ENCODE peak calls at places on chromosomes 7 and 10, in six cellular contexts. C is kidney, O is PC-3, T is mesothelial cell of epicardium, B is HFF-Myc, G is GM10248. N is an unnamed sample.

GRCh38 chr7:69622960-69623359 is 24.7 kb downstream of the AUTS2 start:
- DNase-seq in G (no peak), T (no peak), O (no peak), C (no peak), B (no peak), N (no peak)

GRCh38 chr10:14592026-14592425 is 182.7 kb downstream of the FAM107B start:
- DNase-seq in O (peak; percentile 73), G (no peak), T (no peak), C (no peak), B (no peak), N (no peak)

GRCh38 chr7:155459133-155459866 is 1.4 kb downstream of the EN2 start:
- DNase-seq in C (peak; percentile 55), B (no peak), O (no peak), T (no peak), G (no peak), N (no peak)

GRCh38 chr7:30521532-30521931 is 16.9 kb upstream of the GGCT start:
- DNase-seq in B (no peak), T (no peak), O (no peak), C (no peak), G (no peak), N (no peak)

GRCh38 chr7:93147358-93147757 is 827 bp downstream of the SAMD9L start:
- DNase-seq in T (no peak), G (peak; percentile 31), C (no peak), O (peak; percentile 41), B (no peak), N (peak; percentile 7)

GRCh38 chr10:72079356-72079755 is 9.0 kb downstream of the SPOCK2 start:
- DNase-seq in G (no peak), B (no peak), C (no peak), O (no peak), T (no peak), N (peak; percentile 44)

GRCh38 chr10:93916257-93917063 is 22.7 kb downstream of the SLC35G1 start:
- DNase-seq in G (no peak), O (peak; percentile 71), B (no peak), C (no peak), T (no peak), N (no peak)

GRCh38 chr7:135650831-135651573 is 11.3 kb upstream of the STMP1 start:
- DNase-seq in B (no peak), C (no peak), O (no peak), T (no peak), G (no peak), N (no peak)

GRCh38 chr7:100044719-100045118 is 4.9 kb upstream of the ZSCAN21 start:
- DNase-seq in C (peak; percentile 32), O (peak; percentile 44), T (no peak), B (no peak), G (peak; percentile 39), N (no peak)

GRCh38 chr7:92025260-92025659 is 84.6 kb downstream of the AKAP9 start:
- DNase-seq in C (no peak), O (peak; percentile 89), B (no peak), T (no peak), G (no peak), N (no peak)

GRCh38 chr7:48096273-48096672 is 7.2 kb downstream of the UPP1 start:
- DNase-seq in T (no peak), B (no peak), O (no peak), G (no peak), C (no peak), N (peak; percentile 23)

GRCh38 chr7:126803060-126803665 is 449.6 kb downstream of the GRM8 start:
- DNase-seq in C (no peak), O (peak; percentile 78), B (peak; percentile 29), G (peak; percentile 59), T (no peak), N (no peak)

DNA sequence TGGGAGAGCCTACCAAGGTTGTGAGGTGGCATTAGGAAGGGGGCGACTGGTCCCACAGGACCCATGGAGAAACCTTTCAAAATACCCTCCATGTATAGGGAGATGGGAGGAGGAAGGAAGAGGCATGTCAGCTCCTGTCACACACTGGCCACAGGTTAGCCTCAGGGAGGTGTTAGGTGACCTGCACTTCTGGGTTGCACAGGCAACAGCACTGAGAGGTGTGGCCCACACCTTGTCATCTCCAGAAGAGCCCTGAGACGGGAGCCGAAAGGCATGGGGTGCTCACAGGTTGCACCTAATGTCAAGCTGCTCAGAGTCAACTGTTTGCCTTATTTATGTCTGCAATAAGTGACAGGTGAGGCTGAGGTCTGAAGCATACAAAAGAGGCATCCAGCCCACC is 14.6 kb upstream of the USP6NL start:
- DNase-seq in G (no peak), C (no peak), B (no peak), O (no peak), T (no peak), N (no peak)
- TF ChIP-seq CTCF in G (no peak), C (no peak), B (no peak), O (no peak), T (no peak), N (no peak)

DNA sequence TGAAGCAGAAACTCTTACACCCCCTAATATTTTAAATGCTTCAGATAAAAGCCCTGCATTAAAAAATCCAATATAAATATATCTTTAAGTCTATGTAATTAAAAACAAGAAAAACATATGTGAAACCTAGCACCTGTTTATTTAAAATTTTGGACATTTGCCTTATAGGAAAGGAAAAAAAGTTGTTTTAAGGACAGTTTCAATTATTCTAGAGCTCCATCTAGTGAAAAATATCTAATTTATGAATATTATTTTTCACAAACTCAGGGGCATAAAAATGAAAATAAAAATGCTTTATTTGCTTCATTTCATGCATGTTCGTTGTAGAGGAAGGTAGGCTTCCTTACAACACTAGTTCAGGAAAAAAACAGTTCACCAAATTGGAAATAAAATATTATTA is 26.1 kb downstream of the ENKUR start:
- DNase-seq in C (no peak), B (no peak), O (peak; percentile 39), T (no peak), G (no peak), N (no peak)
- TF ChIP-seq CTCF in C (no peak), B (no peak), O (peak; percentile 55), T (no peak), G (no peak), N (peak; percentile 55)

GRCh38 chr10:60621018-60621417 is 157.3 kb upstream of the CDK1 start:
- DNase-seq in G (no peak), O (no peak), T (no peak), C (no peak), B (no peak), N (no peak)

GRCh38 chr10:60615551-60615950 is 162.7 kb upstream of the CDK1 start:
- DNase-seq in B (no peak), G (no peak), C (no peak), O (peak; percentile 59), T (no peak), N (no peak)

GRCh38 chr10:60623627-60624026 is 154.7 kb upstream of the CDK1 start:
- DNase-seq in B (no peak), O (no peak), C (no peak), G (no peak), T (no peak), N (no peak)

GRCh38 chr10:60613434-60613833 is 164.8 kb upstream of the CDK1 start:
- DNase-seq in O (no peak), T (no peak), C (no peak), G (no peak), B (no peak), N (no peak)

DNA sequence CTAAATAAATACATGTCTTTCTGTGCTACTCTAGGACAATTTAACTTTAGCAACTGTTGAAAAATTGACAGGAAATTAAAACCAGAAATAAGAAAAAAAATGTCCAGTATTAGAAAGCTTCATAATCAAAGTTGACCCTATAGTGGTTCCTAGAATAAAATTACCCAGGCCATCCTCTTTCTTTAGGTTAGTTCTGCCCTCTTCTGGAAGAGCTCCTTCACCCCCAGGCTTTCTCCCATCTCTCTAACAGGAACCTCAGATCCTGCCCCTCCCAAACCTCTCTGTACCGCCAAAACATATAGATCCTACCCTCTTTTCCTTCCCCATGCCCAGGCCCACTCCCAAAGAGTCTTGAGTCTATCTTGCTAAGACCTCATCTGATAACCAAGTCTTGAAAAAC is 159.4 kb upstream of the CDK1 start:
- DNase-seq in T (no peak), C (no peak), O (peak; percentile 55), B (no peak), G (no peak), N (no peak)
- TF ChIP-seq CTCF in T (no peak), C (no peak), O (peak; percentile 69), B (no peak), G (no peak), N (no peak)

DNA sequence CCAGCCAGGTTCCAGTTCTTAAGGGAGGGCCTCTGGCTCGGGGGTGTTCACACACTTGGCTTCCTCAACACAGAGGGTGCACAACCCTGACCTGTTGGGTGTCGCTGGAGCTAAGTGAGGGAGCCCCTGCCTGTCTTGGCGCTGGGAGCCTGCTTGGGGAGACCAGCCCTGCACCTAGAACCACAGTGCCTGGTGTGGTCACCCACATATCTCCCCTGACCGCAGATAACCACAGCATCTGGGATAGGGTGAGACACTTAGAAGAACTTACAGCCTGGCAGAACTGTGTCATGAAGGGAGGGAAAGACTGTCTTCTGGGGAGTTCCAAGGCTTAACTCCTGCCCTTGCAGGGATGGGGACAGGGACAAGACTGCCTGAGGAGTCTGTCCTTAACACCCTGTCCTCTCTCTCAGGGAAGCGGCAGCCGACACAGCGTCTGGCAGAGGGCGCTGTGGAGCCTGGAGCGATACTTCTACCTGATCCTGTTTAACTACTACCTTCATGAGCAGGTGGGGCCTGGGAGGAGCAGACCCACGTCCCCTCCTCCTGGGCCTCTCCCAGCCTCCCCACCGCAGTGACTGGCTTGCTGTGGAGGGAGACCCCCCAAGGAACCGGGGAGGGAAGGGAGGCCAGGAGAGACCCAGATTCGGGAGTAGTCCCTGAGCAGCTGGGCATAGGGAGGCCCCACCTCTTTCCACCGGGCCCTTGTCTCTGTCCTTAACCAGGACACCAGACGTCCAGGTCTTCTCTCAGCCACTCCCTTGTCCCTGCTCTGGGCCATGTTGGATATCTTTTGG is 59.0 kb downstream of the PALD1 start:
- DNase-seq in T (no peak), O (peak; percentile 88), B (no peak), C (no peak), G (no peak), N (peak; percentile 15)
- TF ChIP-seq CTCF in T (no peak), O (peak; percentile 98), B (peak; percentile 45), C (no peak), G (peak; percentile 37), N (peak; percentile 23)

DNA sequence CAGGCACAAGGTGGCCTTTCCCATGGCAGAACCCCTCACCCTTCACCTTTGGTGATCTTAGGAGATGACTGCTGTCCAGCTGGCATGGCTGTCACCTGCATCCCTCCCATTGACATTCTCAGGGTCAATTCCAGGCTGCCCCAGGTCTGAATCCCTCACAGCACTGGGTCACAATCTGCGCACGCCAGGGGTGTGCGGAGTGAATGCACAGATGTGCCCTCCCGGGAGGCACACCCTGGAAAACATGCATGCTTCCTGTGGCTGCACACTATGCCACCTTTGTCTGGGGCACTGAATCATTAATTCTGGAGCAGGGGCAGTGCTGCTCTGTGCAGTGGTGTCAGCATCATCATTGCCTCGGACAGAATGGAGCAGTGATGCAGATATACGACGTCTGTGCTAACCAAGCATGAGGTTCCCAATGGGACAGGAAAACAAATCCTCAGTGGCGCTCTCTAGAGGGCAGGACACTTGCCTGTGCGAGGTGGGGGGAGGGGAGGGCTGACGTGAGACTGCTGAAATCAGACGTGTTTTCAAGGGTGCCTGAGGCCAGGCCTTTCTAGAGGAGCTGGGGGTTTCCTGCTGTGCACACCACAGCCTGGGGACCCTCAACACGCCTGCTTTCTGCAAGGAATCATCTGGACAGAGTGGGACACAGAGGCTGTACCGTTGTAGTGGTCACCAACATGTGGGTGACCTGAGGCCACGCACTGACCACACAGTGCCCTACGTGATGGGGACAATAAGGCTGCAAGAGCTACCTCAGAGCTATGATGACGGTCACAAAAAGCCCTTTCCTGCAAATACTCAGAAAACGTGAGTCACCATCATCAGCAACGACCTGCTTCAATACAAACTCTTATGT is 77.9 kb downstream of the HIPK2 start:
- DNase-seq in B (no peak), G (no peak), O (no peak), T (no peak), C (no peak), N (no peak)
- TF ChIP-seq CTCF in B (no peak), G (no peak), O (peak; percentile 33), T (no peak), C (no peak), N (no peak)